ENCODE peak calls at places on chromosomes 11 and 22, in eight cellular contexts. E is uterus, C is tibial artery, O is AG09309, M is cardiac muscle cell, H is kidney epithelial cell, A is colonic mucosa, P is brain microvascular endothelial cell. K is an unnamed sample.

GRCh38 chr11:103055174-103055890 is 36.6 kb downstream of the DCUN1D5 start:
- DNase-seq in A (no peak), E (no peak), O (no peak), H (peak), C (no peak), M (peak), P (peak), K (no peak)

GRCh38 chr22:46073683-46074504 is 76.4 kb upstream of the PPARA start:
- DNase-seq in H (no peak), A (no peak), P (no peak), M (peak), E (peak), C (peak), O (no peak), K (no peak)

GRCh38 chr11:93537022-93537421 is 6.2 kb downstream of the SMCO4 start:
- DNase-seq in E (peak), A (no peak), O (no peak), P (no peak), C (peak), M (no peak), H (no peak), K (no peak)

GRCh38 chr11:111356660-111357048 is 22.4 kb downstream of the POU2AF1 start:
- DNase-seq in A (no peak), H (no peak), M (no peak), P (no peak), E (no peak), C (no peak), O (no peak), K (no peak)

GRCh38 chr11:111283945-111284481 is 14.3 kb upstream of the POU2AF3 start:
- DNase-seq in M (no peak), O (no peak), E (no peak), A (peak), H (no peak), P (no peak), C (no peak), K (no peak)

GRCh38 chr11:23205156-23205871 is 345.0 kb upstream of the CCDC179 start:
- DNase-seq in C (no peak), H (no peak), P (peak), E (no peak), M (peak), A (no peak), O (no peak), K (no peak)

GRCh38 chr11:60791534-60791933 is 6.4 kb downstream of the MS4A10 start:
- DNase-seq in A (no peak), P (no peak), E (no peak), H (no peak), M (no peak), C (no peak), O (no peak), K (no peak)

GRCh38 chr11:31657091-31657490 is 147.5 kb downstream of the ELP4 start:
- DNase-seq in P (no peak), M (no peak), E (no peak), O (no peak), H (no peak), A (no peak), C (no peak), K (no peak)

GRCh38 chr22:46286006-46286405 is 10.7 kb upstream of the GTSE1 start:
- DNase-seq in A (no peak), P (no peak), H (no peak), O (no peak), M (no peak), E (no peak), C (no peak), K (no peak)

GRCh38 chr11:131904756-131905155 is 534.3 kb downstream of the NTM start:
- DNase-seq in E (no peak), O (no peak), A (no peak), H (no peak), M (no peak), P (peak), C (no peak), K (no peak)

GRCh38 chr22:44957267-44957905 is 52.4 kb downstream of the PHF21B start:
- DNase-seq in A (no peak), O (no peak), P (no peak), H (no peak), E (no peak), C (no peak), M (no peak), K (no peak)

GRCh38 chr22:27240298-27240885 is 561.2 kb downstream of the MN1 start:
- DNase-seq in M (no peak), O (no peak), H (no peak), E (no peak), C (no peak), A (no peak), P (no peak), K (peak)

GRCh38 chr11:120652705-120653335 is 141.3 kb downstream of the GRIK4 start:
- DNase-seq in E (no peak), P (no peak), H (no peak), O (no peak), A (no peak), M (peak), C (no peak), K (no peak)

GRCh38 chr11:64023731-64024710 is 11.7 kb upstream of the FLRT1 start:
- DNase-seq in O (no peak), C (no peak), H (no peak), A (no peak), P (no peak), E (no peak), M (no peak), K (no peak)

GRCh38 chr22:41222846-41223507 is 17.8 kb downstream of the CHADL start:
- DNase-seq in E (no peak), M (no peak), A (no peak), O (no peak), P (no peak), H (no peak), C (no peak), K (no peak)

GRCh38 chr11:35082322-35083180 is 56.4 kb upstream of the CD44 start:
- DNase-seq in A (peak), H (peak), O (no peak), M (peak), P (peak), C (peak), E (peak), K (no peak)

DNA sequence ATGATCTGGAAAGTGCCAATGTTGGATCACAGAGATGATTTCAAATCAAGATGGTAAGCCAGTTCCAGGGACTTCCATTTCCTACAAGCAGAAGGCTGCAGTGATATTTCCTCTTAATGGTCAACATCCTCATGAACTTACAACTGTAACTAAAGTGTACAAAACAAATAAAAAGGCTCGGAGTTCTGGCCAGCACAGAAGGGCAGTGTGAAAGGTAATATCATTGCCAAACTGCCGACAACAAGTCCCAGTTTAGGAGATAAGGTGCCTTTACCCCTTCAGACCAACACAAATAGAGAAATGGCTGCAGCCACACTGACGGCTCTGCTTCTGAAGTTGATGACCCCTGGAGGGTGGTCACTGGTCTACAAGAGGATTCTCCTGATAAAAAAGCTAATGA is 91.1 kb downstream of the ETS1 start:
- DNase-seq in A (no peak), C (no peak), H (no peak), O (no peak), M (no peak), E (no peak), P (no peak), K (no peak)
- H3K4me3 ChIP-seq in A (no peak), C (no peak), H (no peak), O (no peak), M (no peak), E (no peak), P (no peak), K (no peak)

GRCh38 chr22:30047364-30047738 is 32.9 kb upstream of the HORMAD2 start:
- DNase-seq in M (peak), P (no peak), C (no peak), A (no peak), E (no peak), O (no peak), H (no peak), K (no peak)
- TF ChIP-seq CTCF in M (no peak), P (no peak), C (no peak), A (no peak), E (no peak), O (no peak), H (no peak), K (no peak)

GRCh38 chr11:19557720-19558140 is 154.9 kb upstream of the NAV2 start:
- DNase-seq in C (peak), E (peak), H (no peak), M (peak), A (peak), O (peak), P (peak), K (no peak)

GRCh38 chr11:19557185-19557584 is 155.5 kb upstream of the NAV2 start:
- DNase-seq in C (no peak), E (no peak), A (no peak), M (no peak), P (no peak), O (no peak), H (no peak), K (no peak)

GRCh38 chr11:19552684-19553083 is 160.0 kb upstream of the NAV2 start:
- DNase-seq in O (no peak), H (no peak), A (no peak), P (no peak), M (no peak), C (no peak), E (no peak), K (no peak)

GRCh38 chr11:19553683-19554333 is 158.8 kb upstream of the NAV2 start:
- DNase-seq in P (peak), M (peak), E (peak), O (peak), H (no peak), C (peak), A (peak), K (no peak)

GRCh38 chr11:19555266-19555665 is 157.4 kb upstream of the NAV2 start:
- DNase-seq in P (no peak), E (no peak), C (no peak), A (peak), M (no peak), H (no peak), O (no peak), K (no peak)
- H3K4me3 ChIP-seq in P (no peak), E (no peak), C (no peak), A (no peak), M (no peak), H (no peak), O (no peak), K (no peak)

DNA sequence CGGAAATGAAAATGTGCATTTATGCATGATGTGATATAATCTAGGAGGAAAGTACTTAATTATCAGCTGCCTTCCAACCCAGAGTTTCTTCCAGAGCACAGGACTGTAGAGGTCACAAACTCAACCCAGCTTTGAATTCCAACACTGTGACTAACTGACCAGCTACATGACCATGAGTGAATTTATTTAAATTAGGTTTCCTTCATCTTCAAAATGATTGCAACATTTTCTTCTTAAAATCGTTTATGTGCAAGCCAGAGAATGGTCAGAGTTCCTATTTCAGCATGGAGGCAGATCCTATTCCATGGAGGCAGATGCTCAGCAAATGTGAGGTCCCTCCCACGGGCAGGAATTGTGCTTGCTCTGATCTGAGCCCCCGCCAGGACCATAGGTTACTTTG is 42.4 kb downstream of the OSBP start:
- DNase-seq in C (no peak), H (no peak), M (peak), E (no peak), A (no peak), P (peak), O (no peak), K (peak)
- TF ChIP-seq CTCF in C (no peak), H (no peak), M (no peak), E (no peak), A (no peak), P (no peak), O (no peak), K (no peak)

DNA sequence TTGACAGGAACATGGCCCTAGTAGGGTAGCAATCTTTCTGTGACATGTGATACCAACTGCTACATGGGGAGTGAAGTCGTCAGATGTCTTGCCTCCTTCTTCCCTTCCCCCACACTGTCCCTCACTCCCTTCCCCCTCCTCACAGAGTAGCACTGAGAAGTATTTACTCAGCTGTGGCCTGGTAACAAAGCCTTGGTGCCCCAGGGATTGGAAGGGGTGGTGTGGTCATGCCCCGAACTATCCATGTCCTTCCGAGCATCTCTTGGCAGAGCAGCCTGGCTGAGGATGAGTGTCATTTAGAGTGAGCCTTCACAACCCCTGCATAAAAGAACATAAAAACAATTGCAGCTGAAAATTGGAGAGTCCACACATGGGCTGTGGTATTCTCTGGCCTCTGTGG is 46.1 kb downstream of the ARFGAP2 start:
- DNase-seq in C (no peak), H (no peak), P (no peak), M (no peak), A (no peak), E (no peak), O (no peak), K (no peak)
- H3K4me3 ChIP-seq in C (no peak), H (no peak), P (no peak), M (no peak), A (no peak), E (no peak), O (no peak), K (no peak)

DNA sequence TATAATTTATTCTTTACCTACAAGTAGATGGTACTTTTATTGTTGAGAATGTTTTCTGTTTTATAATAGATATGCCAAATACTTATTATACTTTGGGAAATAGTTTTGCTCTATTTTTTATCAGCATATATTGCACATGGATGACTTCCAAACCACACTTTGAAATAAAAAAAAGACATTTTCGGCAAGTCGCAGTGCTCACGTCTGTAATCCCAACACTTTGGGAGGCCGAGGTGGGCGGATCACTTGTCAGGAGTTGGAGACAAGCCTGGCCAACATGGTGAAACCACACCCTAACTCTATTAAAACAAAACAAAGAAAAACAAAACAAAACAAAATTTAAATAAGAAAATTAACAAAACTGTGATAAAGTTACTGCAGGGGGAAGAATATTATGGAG is 983.9 kb upstream of the CNTN5 start:
- DNase-seq in P (no peak), O (no peak), M (peak), E (no peak), C (no peak), H (no peak), A (no peak), K (no peak)
- TF ChIP-seq CTCF in P (no peak), O (no peak), M (no peak), E (no peak), C (no peak), H (no peak), A (no peak), K (no peak)

K was measured in retinal pigment epithelial cell.